ENCODE peak calls at places on chromosomes 2 and 18, in five cellular contexts. One of them, this sample, is unnamed.
A peak's percentile ranks its signal among the peaks of the same experiment; 100 is the strongest.

GRCh38 chr2:172701250-172701649 is 34.4 kb upstream of the RAPGEF4 start:
- DNase-seq in ovary: no peak
- DNase-seq in Daoy: peak; percentile 67
- DNase-seq in NT2/D1: no peak
- DNase-seq in NCI-H1436: no peak
- DNase-seq in this sample: peak; percentile 95

GRCh38 chr18:13217466-13217961 is 1.0 kb upstream of the LDLRAD4 start:
- DNase-seq in ovary: peak; percentile 59
- DNase-seq in Daoy: peak; percentile 44
- DNase-seq in NT2/D1: no peak
- DNase-seq in NCI-H1436: peak; percentile 23
- DNase-seq in this sample: peak; percentile 27

GRCh38 chr2:136008205-136008865 is 22.9 kb upstream of the DARS1 start:
- DNase-seq in ovary: no peak
- DNase-seq in Daoy: no peak
- DNase-seq in NT2/D1: no peak
- DNase-seq in NCI-H1436: no peak
- DNase-seq in this sample: no peak

GRCh38 chr2:102251042-102251848 is 60.1 kb upstream of the IL1RL1 start:
- DNase-seq in ovary: peak; percentile 57
- DNase-seq in Daoy: peak; percentile 67
- DNase-seq in NT2/D1: peak; percentile 58
- DNase-seq in NCI-H1436: no peak
- DNase-seq in this sample: peak; percentile 62

GRCh38 chr2:121321476-121321875 is 36.5 kb upstream of the TFCP2L1 start:
- DNase-seq in ovary: no peak
- DNase-seq in Daoy: no peak
- DNase-seq in NT2/D1: no peak
- DNase-seq in NCI-H1436: no peak
- DNase-seq in this sample: no peak

GRCh38 chr2:169050476-169051240 is 18.7 kb upstream of the DHRS9 start:
- DNase-seq in ovary: no peak
- DNase-seq in Daoy: peak; percentile 31
- DNase-seq in NT2/D1: no peak
- DNase-seq in NCI-H1436: no peak
- DNase-seq in this sample: peak; percentile 77

GRCh38 chr2:74671479-74671878 is 17.4 kb downstream of the SEMA4F start:
- DNase-seq in ovary: no peak
- DNase-seq in Daoy: peak; percentile 27
- DNase-seq in NT2/D1: no peak
- DNase-seq in NCI-H1436: no peak
- DNase-seq in this sample: peak; percentile 74

GRCh38 chr2:19356545-19357382 is 1.7 kb downstream of the OSR1 start:
- DNase-seq in ovary: peak; percentile 45
- DNase-seq in Daoy: no peak
- DNase-seq in NT2/D1: no peak
- DNase-seq in NCI-H1436: no peak
- DNase-seq in this sample: peak; percentile 10

GRCh38 chr18:23226930-23227728 is 91.8 kb downstream of the CABLES1 start:
- DNase-seq in ovary: peak; percentile 74
- DNase-seq in Daoy: peak; percentile 59
- DNase-seq in NT2/D1: no peak
- DNase-seq in NCI-H1436: no peak
- DNase-seq in this sample: peak; percentile 61

GRCh38 chr2:133334923-133335322 is 233.3 kb downstream of the NCKAP5 start:
- DNase-seq in ovary: no peak
- DNase-seq in Daoy: no peak
- DNase-seq in NT2/D1: no peak
- DNase-seq in NCI-H1436: no peak
- DNase-seq in this sample: no peak

GRCh38 chr2:111029135-111029927 is 91.4 kb upstream of the BCL2L11 start:
- DNase-seq in ovary: no peak
- DNase-seq in Daoy: no peak
- DNase-seq in NT2/D1: peak; percentile 32
- DNase-seq in NCI-H1436: no peak
- DNase-seq in this sample: peak; percentile 6

GRCh38 chr18:9575558-9575957 is 38.8 kb downstream of the PPP4R1 start:
- DNase-seq in ovary: peak; percentile 50
- DNase-seq in Daoy: peak; percentile 82
- DNase-seq in NT2/D1: peak; percentile 11
- DNase-seq in NCI-H1436: no peak
- DNase-seq in this sample: peak; percentile 97

GRCh38 chr2:230650585-230651137 is 62.0 kb upstream of the CAB39 start:
- DNase-seq in ovary: no peak
- DNase-seq in Daoy: peak; percentile 22
- DNase-seq in NT2/D1: no peak
- DNase-seq in NCI-H1436: no peak
- DNase-seq in this sample: no peak

GRCh38 chr2:231297108-231297908 is 98.2 kb upstream of the B3GNT7 start:
- DNase-seq in ovary: peak; percentile 76
- DNase-seq in Daoy: peak; percentile 52
- DNase-seq in NT2/D1: peak; percentile 63
- DNase-seq in NCI-H1436: peak; percentile 3
- DNase-seq in this sample: peak; percentile 58

GRCh38 chr2:159615187-159615935 is 987 bp downstream of the BAZ2B start:
- DNase-seq in ovary: peak; percentile 93
- DNase-seq in Daoy: peak; percentile 93
- DNase-seq in NT2/D1: peak; percentile 84
- DNase-seq in NCI-H1436: peak; percentile 81
- DNase-seq in this sample: peak; percentile 92

GRCh38 chr2:240921319-240922233 is 15.4 kb downstream of the CROCC2 start:
- DNase-seq in ovary: peak; percentile 71
- DNase-seq in Daoy: peak; percentile 96
- DNase-seq in NT2/D1: no peak
- DNase-seq in NCI-H1436: no peak
- DNase-seq in this sample: peak; percentile 77

GRCh38 chr2:70525032-70525431 is 28.6 kb downstream of the TGFA start:
- DNase-seq in ovary: no peak
- DNase-seq in Daoy: peak; percentile 61
- DNase-seq in NT2/D1: no peak
- DNase-seq in NCI-H1436: no peak
- DNase-seq in this sample: peak; percentile 88

GRCh38 chr2:72998724-72999123 is 72.8 kb downstream of the SFXN5 start:
- DNase-seq in ovary: no peak
- DNase-seq in Daoy: no peak
- DNase-seq in NT2/D1: no peak
- DNase-seq in NCI-H1436: no peak
- DNase-seq in this sample: no peak

GRCh38 chr2:108858894-108859293 is 72.3 kb downstream of the CCDC138 start:
- DNase-seq in ovary: no peak
- DNase-seq in Daoy: no peak
- DNase-seq in NT2/D1: no peak
- DNase-seq in NCI-H1436: no peak
- DNase-seq in this sample: peak; percentile 43

GRCh38 chr2:209993968-209994367 is 8.5 kb upstream of the RPE start:
- DNase-seq in ovary: no peak
- DNase-seq in Daoy: no peak
- DNase-seq in NT2/D1: no peak
- DNase-seq in NCI-H1436: no peak
- DNase-seq in this sample: no peak

GRCh38 chr2:195610708-195611107 is 46.3 kb upstream of the SLC39A10 start:
- DNase-seq in ovary: no peak
- DNase-seq in Daoy: no peak
- DNase-seq in NT2/D1: no peak
- DNase-seq in NCI-H1436: no peak
- DNase-seq in this sample: no peak

GRCh38 chr2:3435440-3435839 is 55.9 kb downstream of the TRAPPC12 start:
- DNase-seq in ovary: no peak
- DNase-seq in Daoy: no peak
- DNase-seq in NT2/D1: no peak
- DNase-seq in NCI-H1436: peak; percentile 57
- DNase-seq in this sample: no peak

GRCh38 chr2:65916177-65916576 is 483.8 kb upstream of the SPRED2 start:
- DNase-seq in ovary: no peak
- DNase-seq in Daoy: no peak
- DNase-seq in NT2/D1: no peak
- DNase-seq in NCI-H1436: no peak
- DNase-seq in this sample: no peak

GRCh38 chr2:8992643-8993042 is 10.8 kb downstream of the MBOAT2 start:
- DNase-seq in ovary: no peak
- DNase-seq in Daoy: no peak
- DNase-seq in NT2/D1: no peak
- DNase-seq in NCI-H1436: no peak
- DNase-seq in this sample: no peak

GRCh38 chr2:96095116-96095636 is 21.2 kb downstream of the ADRA2B start:
- DNase-seq in ovary: no peak
- DNase-seq in Daoy: no peak
- DNase-seq in NT2/D1: no peak
- DNase-seq in NCI-H1436: no peak
- DNase-seq in this sample: no peak

GRCh38 chr2:52964916-52965530 is 802.6 kb upstream of the CHAC2 start:
- DNase-seq in ovary: no peak
- DNase-seq in Daoy: no peak
- DNase-seq in NT2/D1: peak; percentile 18
- DNase-seq in NCI-H1436: no peak
- DNase-seq in this sample: no peak

GRCh38 chr2:185372188-185372587 is 366.4 kb upstream of the FSIP2 start:
- DNase-seq in ovary: no peak
- DNase-seq in Daoy: no peak
- DNase-seq in NT2/D1: no peak
- DNase-seq in NCI-H1436: no peak
- DNase-seq in this sample: peak; percentile 70

GRCh38 chr2:68009526-68009925 is 53.3 kb downstream of the C1D start:
- DNase-seq in ovary: no peak
- DNase-seq in Daoy: no peak
- DNase-seq in NT2/D1: no peak
- DNase-seq in NCI-H1436: no peak
- DNase-seq in this sample: no peak

GRCh38 chr2:39584283-39584972 is 81.3 kb upstream of the TMEM178A start:
- DNase-seq in ovary: no peak
- DNase-seq in Daoy: peak; percentile 29
- DNase-seq in NT2/D1: no peak
- DNase-seq in NCI-H1436: no peak
- DNase-seq in this sample: peak; percentile 78

GRCh38 chr2:23009545-23010149 is 375.3 kb upstream of the KLHL29 start:
- DNase-seq in ovary: no peak
- DNase-seq in Daoy: no peak
- DNase-seq in NT2/D1: no peak
- DNase-seq in NCI-H1436: no peak
- DNase-seq in this sample: no peak

GRCh38 chr2:46850742-46851141 is 64.9 kb downstream of the MCFD2 start:
- DNase-seq in ovary: peak; percentile 89
- DNase-seq in Daoy: peak; percentile 93
- DNase-seq in NT2/D1: no peak
- DNase-seq in NCI-H1436: no peak
- DNase-seq in this sample: peak; percentile 84

This sample was measured in epithelial cell of esophagus.